ENCODE peak calls at places on chromosomes 5 and 9, in ten cellular contexts. X is left lung, T is thyroid gland, Y is body of pancreas, M is Calu3, P is mucosa of descending colon, G is kidney, Z is fibroblast of mammary gland, C is HFF-Myc, B is BJ. W is an unnamed sample.

GRCh38 chr5:170576602-170577584 is 73.1 kb downstream of the KCNIP1 start:
- DNase-seq in B (no peak), X (no peak), Y (no peak), C (no peak), T (no peak), Z (peak; percentile 8), P (no peak), M (no peak), G (no peak), W (no peak)

GRCh38 chr5:131610198-131611063 is 24.6 kb downstream of the RAPGEF6 start:
- DNase-seq in P (no peak), M (no peak), Z (peak; percentile 49), C (peak; percentile 33), X (no peak), T (no peak), G (no peak), B (no peak), Y (no peak), W (peak; percentile 42)

GRCh38 chr5:170986598-170986997 is 124.8 kb downstream of the RANBP17 start:
- DNase-seq in Y (no peak), Z (peak; percentile 34), X (no peak), P (no peak), B (no peak), G (no peak), T (no peak), C (peak; percentile 20), M (no peak), W (peak; percentile 48)

GRCh38 chr9:116066221-116066620 is 87.4 kb upstream of the PAPPA start:
- DNase-seq in Y (no peak), C (no peak), B (no peak), X (no peak), T (no peak), Z (peak; percentile 38), P (no peak), M (no peak), G (no peak), W (peak; percentile 76)

GRCh38 chr9:78023003-78023741 is 8.4 kb downstream of the GNAQ start:
- DNase-seq in Z (peak; percentile 85), Y (peak; percentile 60), P (peak; percentile 40), X (no peak), M (peak; percentile 16), B (no peak), C (no peak), T (no peak), G (no peak), W (peak; percentile 40)

GRCh38 chr5:146283344-146283761 is 55.3 kb upstream of the POU4F3 start:
- DNase-seq in P (no peak), T (no peak), G (no peak), C (peak; percentile 75), M (no peak), Y (no peak), Z (peak; percentile 83), B (peak; percentile 85), X (no peak), W (peak; percentile 89)

GRCh38 chr9:127305450-127306226 is 41.1 kb downstream of the GARNL3 start:
- DNase-seq in M (no peak), T (no peak), Z (no peak), Y (no peak), C (no peak), X (no peak), P (no peak), B (no peak), G (no peak), W (no peak)

GRCh38 chr5:53322257-53322656 is 158.2 kb upstream of the FST start:
- DNase-seq in C (no peak), G (no peak), Z (no peak), B (no peak), Y (no peak), X (no peak), P (no peak), M (no peak), T (no peak), W (no peak)

GRCh38 chr9:97852001-97852398 is 1.0 kb upstream of the FOXE1 start:
- DNase-seq in X (no peak), C (no peak), Z (no peak), M (no peak), T (peak; percentile 77), Y (no peak), B (no peak), P (no peak), G (no peak), W (no peak)

GRCh38 chr5:126488362-126489065 is 65.3 kb downstream of the GRAMD2B start:
- DNase-seq in B (no peak), G (no peak), P (no peak), C (no peak), X (no peak), Z (no peak), M (no peak), T (no peak), Y (no peak), W (no peak)

GRCh38 chr5:93058309-93058708 is 522.7 kb downstream of the NR2F1-AS1 start:
- DNase-seq in C (peak; percentile 21), Y (no peak), P (no peak), G (no peak), T (no peak), B (peak; percentile 82), Z (peak; percentile 88), X (no peak), M (no peak), W (peak; percentile 68)

GRCh38 chr5:159091051-159091450 is 8.7 kb downstream of the EBF1 start:
- DNase-seq in Z (no peak), T (no peak), P (no peak), G (no peak), Y (no peak), B (no peak), X (no peak), M (no peak), C (no peak), W (no peak)

GRCh38 chr5:176744584-176744965 is 65.8 kb upstream of the UNC5A start:
- DNase-seq in G (no peak), Z (peak; percentile 3), Y (no peak), X (no peak), M (no peak), B (no peak), C (no peak), P (peak; percentile 10), T (no peak), W (peak; percentile 20)

GRCh38 chr9:120735009-120735408 is 20.7 kb upstream of the MEGF9 start:
- DNase-seq in Z (no peak), P (no peak), T (peak; percentile 26), G (no peak), B (no peak), X (no peak), Y (no peak), C (no peak), M (no peak), W (no peak)

GRCh38 chr5:51378415-51378777 is 4.9 kb upstream of the ISL1 start:
- DNase-seq in T (no peak), C (no peak), G (no peak), Z (no peak), B (no peak), M (no peak), Y (no peak), P (no peak), X (no peak), W (no peak)

GRCh38 chr9:109813829-109814228 is 33.8 kb downstream of the PALM2AKAP2 start:
- DNase-seq in T (no peak), Z (no peak), Y (no peak), C (no peak), M (no peak), P (no peak), B (no peak), G (no peak), X (no peak), W (no peak)

GRCh38 chr5:9265391-9266287 is 280.2 kb downstream of the SEMA5A start:
- DNase-seq in G (peak; percentile 45), C (peak; percentile 85), B (peak; percentile 90), M (no peak), X (peak; percentile 51), P (peak; percentile 5), T (peak; percentile 70), Y (no peak), Z (peak; percentile 96), W (peak; percentile 70)
- TF ChIP-seq CTCF in G (no peak), C (no peak), B (no peak), M (no peak), X (no peak), P (no peak), T (no peak), Y (no peak), Z (no peak), W (no peak)

DNA sequence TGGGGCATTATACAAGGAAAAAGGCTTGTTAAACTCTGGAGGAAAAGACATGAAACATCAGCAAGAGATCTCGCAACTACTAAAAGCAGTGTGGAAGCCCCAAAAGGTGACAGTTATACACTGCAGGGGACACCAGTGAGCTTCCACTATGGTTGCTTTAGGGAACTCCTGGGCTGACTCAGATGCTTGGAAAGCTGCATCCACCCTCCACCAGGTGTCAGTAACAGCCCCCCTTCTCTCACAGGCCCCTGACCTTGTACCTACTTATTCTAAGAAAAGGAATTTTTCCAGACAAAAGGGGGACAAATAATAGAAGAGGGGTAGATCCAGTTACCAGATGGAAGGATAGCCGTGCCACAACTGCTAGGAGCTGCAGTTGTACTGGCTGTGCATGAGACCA is 154.4 kb upstream of the COX7C start:
- DNase-seq in Y (no peak), C (no peak), Z (no peak), B (no peak), M (no peak), P (no peak), G (no peak), X (no peak), T (no peak), W (no peak)
- TF ChIP-seq CTCF in Y (no peak), C (no peak), Z (no peak), B (no peak), M (no peak), P (no peak), G (no peak), X (no peak), T (no peak), W (no peak)

DNA sequence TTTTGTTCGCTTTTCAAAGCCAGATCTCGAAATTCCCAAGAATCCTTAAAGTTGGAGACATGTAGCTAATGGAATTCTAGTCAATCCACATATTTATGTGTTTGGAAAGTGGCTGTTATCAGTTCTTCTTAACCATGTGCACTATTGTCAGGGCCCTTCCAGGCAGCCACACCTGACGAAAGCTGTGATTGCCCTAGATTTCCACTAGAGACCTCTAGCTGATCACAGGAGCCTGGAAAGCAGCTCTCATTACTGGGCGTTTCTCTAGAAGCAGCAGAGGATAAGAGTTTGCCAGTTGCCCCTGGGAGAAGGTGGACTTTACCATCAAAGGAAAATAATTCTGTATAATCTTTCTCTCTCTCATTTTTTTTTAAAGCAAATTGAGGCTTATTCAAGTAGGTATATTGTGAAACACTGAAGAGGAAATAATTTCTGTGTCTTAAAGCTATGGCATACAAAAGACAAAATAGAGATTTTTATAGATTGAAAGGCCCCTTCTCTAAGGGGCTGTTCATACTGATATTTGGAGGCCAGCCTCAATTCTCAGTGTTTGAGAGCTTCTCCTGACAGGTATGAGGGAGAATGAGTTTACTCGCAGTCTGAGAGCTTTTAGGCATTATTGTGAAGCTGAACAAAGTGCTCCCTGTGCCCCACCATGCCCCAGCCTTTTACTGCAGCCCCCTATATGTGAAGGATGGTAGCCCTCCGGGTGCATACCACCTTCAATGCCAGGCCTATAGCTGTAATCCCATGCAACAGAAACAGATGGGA is 405.4 kb upstream of the ACTBL2 start:
- DNase-seq in B (no peak), M (peak; percentile 53), Y (peak; percentile 78), C (no peak), T (peak; percentile 53), X (no peak), G (no peak), Z (peak; percentile 54), P (peak; percentile 60), W (peak; percentile 76)
- TF ChIP-seq CTCF in B (peak; percentile 67), M (no peak), Y (peak; percentile 73), C (peak; percentile 58), T (no peak), X (peak; percentile 30), G (peak; percentile 46), Z (peak; percentile 55), P (no peak), W (peak; percentile 71)

GRCh38 chr5:151758430-151759241 is at the start of gene ATOX1:
- DNase-seq in P (peak; percentile 94), C (no peak), Y (peak; percentile 93), B (no peak), Z (peak; percentile 85), G (peak; percentile 97), M (peak; percentile 97), T (peak; percentile 93), X (peak; percentile 99), W (peak; percentile 96)
- TF ChIP-seq CTCF in P (no peak), C (no peak), Y (peak; percentile 36), B (no peak), Z (no peak), G (peak; percentile 23), M (no peak), T (no peak), X (no peak), W (no peak)